ENCODE peak calls at places on chromosomes 3 and 15, in four cellular contexts. T is cardiac muscle cell, Y is left ventricle myocardium inferior, W is neural progenitor cell. N is an unnamed sample.

GRCh38 chr15:37981781-37982180 is 47.3 kb downstream of the TMCO5A start:
- DNase-seq in T (peak; percentile 36), Y (no peak), W (peak; percentile 30), N (no peak)

GRCh38 chr15:87743557-87743956 is 513.0 kb downstream of the NTRK3 start:
- DNase-seq in T (no peak), Y (no peak), W (no peak), N (no peak)

GRCh38 chr3:61772439-61772838 is 211.1 kb downstream of the PTPRG start:
- DNase-seq in T (no peak), Y (no peak), W (no peak), N (no peak)

GRCh38 chr3:169161011-169161410 is 502.5 kb downstream of the MECOM start:
- DNase-seq in T (no peak), Y (no peak), W (no peak), N (no peak)

GRCh38 chr15:57112178-57112577 is 193.7 kb downstream of the TCF12 start:
- DNase-seq in T (peak; percentile 34), Y (no peak), W (no peak), N (no peak)

GRCh38 chr3:190322604-190323240 is 476 bp upstream of the CLDN1 start:
- DNase-seq in T (no peak), Y (no peak), W (no peak), N (no peak)

GRCh38 chr15:38308797-38309196 is 56.2 kb downstream of the SPRED1 start:
- DNase-seq in T (no peak), Y (no peak), W (no peak), N (no peak)

GRCh38 chr3:113712129-113712528 is 15.7 kb upstream of the USF3 start:
- DNase-seq in T (no peak), Y (no peak), W (no peak), N (no peak)

GRCh38 chr3:186386883-186387560 is 25.0 kb upstream of the DGKG start:
- DNase-seq in T (no peak), Y (no peak), W (no peak), N (no peak)

GRCh38 chr3:140845878-140846277 is 95.8 kb upstream of the SLC25A36 start:
- DNase-seq in T (no peak), Y (no peak), W (no peak), N (no peak)

GRCh38 chr3:140843656-140844055 is 98.0 kb upstream of the SLC25A36 start:
- DNase-seq in T (no peak), Y (no peak), W (no peak), N (no peak)

GRCh38 chr3:140844072-140844471 is 97.6 kb upstream of the SLC25A36 start:
- DNase-seq in T (no peak), Y (no peak), W (no peak), N (no peak)

GRCh38 chr3:140850210-140850955 is 91.3 kb upstream of the SLC25A36 start:
- DNase-seq in T (no peak), Y (no peak), W (no peak), N (no peak)

GRCh38 chr3:140848675-140849074 is 93.0 kb upstream of the SLC25A36 start:
- DNase-seq in T (no peak), Y (no peak), W (no peak), N (no peak)
- TF ChIP-seq CTCF in T (no peak), Y (no peak), W (no peak), N (no peak)

GRCh38 chr15:74328331-74329056 is 39.0 kb downstream of the CYP11A1 start:
- DNase-seq in T (no peak), Y (no peak), W (no peak), N (no peak)

GRCh38 chr15:74324714-74325113 is 42.7 kb downstream of the CYP11A1 start:
- DNase-seq in T (no peak), Y (no peak), W (no peak), N (no peak)

GRCh38 chr15:74330861-74331408 is 36.5 kb downstream of the CYP11A1 start:
- DNase-seq in T (no peak), Y (no peak), W (no peak), N (no peak)

GRCh38 chr15:74326759-74327158 is 40.7 kb downstream of the CYP11A1 start:
- DNase-seq in T (no peak), Y (no peak), W (no peak), N (no peak)

GRCh38 chr15:74327756-74328155 is 39.7 kb downstream of the CYP11A1 start:
- DNase-seq in T (no peak), Y (no peak), W (no peak), N (no peak)
- TF ChIP-seq CTCF in T (no peak), Y (no peak), W (no peak), N (no peak)

GRCh38 chr15:90893175-90894090 is 9.1 kb downstream of the FES start:
- DNase-seq in T (no peak), Y (no peak), W (no peak), N (no peak)

GRCh38 chr15:90891346-90891949 is 7.1 kb downstream of the FES start:
- DNase-seq in T (no peak), Y (no peak), W (no peak), N (no peak)

GRCh38 chr15:90892498-90893174 is 8.3 kb downstream of the FES start:
- DNase-seq in T (no peak), Y (no peak), W (no peak), N (no peak)

GRCh38 chr15:90892023-90892422 is 7.7 kb downstream of the FES start:
- DNase-seq in T (no peak), Y (no peak), W (no peak), N (no peak)

GRCh38 chr15:90895571-90896117 is 7.5 kb upstream of the MAN2A2 start:
- DNase-seq in T (no peak), Y (no peak), W (peak; percentile 26), N (no peak)
- TF ChIP-seq CTCF in T (no peak), Y (no peak), W (peak; percentile 14), N (no peak)

GRCh38 chr15:33654859-33655258 is 313.4 kb upstream of the CHRM5 start:
- DNase-seq in T (no peak), Y (no peak), W (peak; percentile 16), N (no peak)
- TF ChIP-seq CTCF in T (no peak), Y (no peak), W (peak; percentile 11), N (no peak)

GRCh38 chr3:71414189-71414924 is 169.2 kb downstream of the FOXP1 start:
- DNase-seq in T (no peak), Y (no peak), W (no peak), N (no peak)

GRCh38 chr3:71413572-71413971 is 170.0 kb downstream of the FOXP1 start:
- DNase-seq in T (no peak), Y (no peak), W (no peak), N (no peak)

GRCh38 chr3:71419369-71419768 is 164.2 kb downstream of the FOXP1 start:
- DNase-seq in T (no peak), Y (no peak), W (no peak), N (no peak)

GRCh38 chr3:71415708-71416108 is 167.8 kb downstream of the FOXP1 start:
- DNase-seq in T (no peak), Y (no peak), W (no peak), N (no peak)

GRCh38 chr3:71416868-71417267 is 166.7 kb downstream of the FOXP1 start:
- DNase-seq in T (peak; percentile 42), Y (no peak), W (peak; percentile 48), N (no peak)
- TF ChIP-seq CTCF in T (peak; percentile 7), Y (no peak), W (peak; percentile 38), N (no peak)

GRCh38 chr3:38163117-38163870 is 2.0 kb upstream of the OXSR1 start:
- DNase-seq in T (no peak), Y (no peak), W (peak; percentile 32), N (no peak)
- TF ChIP-seq CTCF in T (no peak), Y (no peak), W (peak; percentile 9), N (no peak)

DNA sequence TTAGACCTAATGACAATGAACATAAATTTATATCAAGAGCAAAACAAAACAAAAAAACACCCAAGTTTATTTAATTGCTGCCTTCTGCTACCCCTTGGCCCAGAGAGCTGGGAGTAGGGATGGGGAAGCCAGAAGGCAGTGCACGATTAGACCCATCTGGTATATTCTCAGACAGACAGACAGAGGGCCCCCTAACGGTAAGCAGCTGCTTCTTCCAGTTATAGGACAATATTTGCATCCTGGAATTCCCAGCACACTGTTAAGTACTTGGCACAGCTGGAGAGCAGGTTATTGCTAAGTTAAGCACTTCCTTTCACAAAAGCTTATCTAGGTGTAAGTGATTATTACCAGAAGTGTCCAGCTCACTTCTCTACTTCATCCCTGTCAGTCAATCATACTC is 39.3 kb downstream of the C2CD4B start:
- DNase-seq in T (peak; percentile 29), Y (no peak), W (no peak), N (no peak)
- TF ChIP-seq CTCF in T (peak; percentile 71), Y (peak; percentile 67), W (no peak), N (no peak)

GRCh38 chr15:28981921-28982320 is 96.1 kb downstream of the APBA2 start:
- DNase-seq in T (no peak), Y (no peak), W (no peak), N (no peak)

GRCh38 chr15:28982886-28983285 is 97.1 kb downstream of the APBA2 start:
- DNase-seq in T (no peak), Y (no peak), W (no peak), N (no peak)

GRCh38 chr15:28985691-28986090 is 99.9 kb downstream of the APBA2 start:
- DNase-seq in T (no peak), Y (no peak), W (no peak), N (no peak)

GRCh38 chr15:28984421-28985375 is 98.9 kb downstream of the APBA2 start:
- DNase-seq in T (peak; percentile 71), Y (no peak), W (peak; percentile 73), N (no peak)

GRCh38 chr15:28983432-28984311 is 97.9 kb downstream of the APBA2 start:
- DNase-seq in T (no peak), Y (no peak), W (no peak), N (no peak)
- TF ChIP-seq CTCF in T (no peak), Y (no peak), W (peak; percentile 31), N (no peak)

GRCh38 chr3:81789686-81790085 is 28.2 kb upstream of the GBE1 start:
- DNase-seq in T (no peak), Y (no peak), W (no peak), N (no peak)
- TF ChIP-seq CTCF in T (no peak), Y (no peak), W (no peak), N (no peak)

N was measured in omental fat pad.